ENCODE peak calls at places on chromosomes 2 and 18, in five cellular contexts. One of them, this sample, is unnamed.

GRCh38 chr18:79528846-79529245 is 133.1 kb downstream of the NFATC1 start:
- DNase-seq in GOT3: no peak
- DNase-seq in HEK293T: peak
- DNase-seq in frontal cortex: peak
- DNase-seq in vagina: no peak
- DNase-seq in this sample: peak

GRCh38 chr2:3300224-3300623 is 77.4 kb downstream of the EIPR1 start:
- DNase-seq in GOT3: no peak
- DNase-seq in HEK293T: no peak
- DNase-seq in frontal cortex: no peak
- DNase-seq in vagina: no peak
- DNase-seq in this sample: no peak

GRCh38 chr2:1499033-1499795 is 86.0 kb downstream of the TPO start:
- DNase-seq in GOT3: no peak
- DNase-seq in HEK293T: no peak
- DNase-seq in frontal cortex: no peak
- DNase-seq in vagina: no peak
- DNase-seq in this sample: peak

GRCh38 chr2:193966590-193966989 is 1690.4 kb upstream of the SLC39A10 start:
- DNase-seq in GOT3: no peak
- DNase-seq in HEK293T: no peak
- DNase-seq in frontal cortex: no peak
- DNase-seq in vagina: no peak
- DNase-seq in this sample: no peak

GRCh38 chr2:10564876-10565425 is 116.8 kb upstream of the ODC1 start:
- DNase-seq in GOT3: no peak
- DNase-seq in HEK293T: no peak
- DNase-seq in frontal cortex: no peak
- DNase-seq in vagina: no peak
- DNase-seq in this sample: no peak

GRCh38 chr18:61854578-61854977 is 38.2 kb downstream of the RNF152 start:
- DNase-seq in GOT3: no peak
- DNase-seq in HEK293T: no peak
- DNase-seq in frontal cortex: peak
- DNase-seq in vagina: no peak
- DNase-seq in this sample: no peak

GRCh38 chr2:119753041-119753929 is 6.4 kb upstream of the PTPN4 start:
- DNase-seq in GOT3: no peak
- DNase-seq in HEK293T: peak
- DNase-seq in frontal cortex: no peak
- DNase-seq in vagina: no peak
- DNase-seq in this sample: no peak

GRCh38 chr2:240872317-240873097 is 3.9 kb downstream of the AGXT start:
- DNase-seq in GOT3: no peak
- DNase-seq in HEK293T: no peak
- DNase-seq in frontal cortex: no peak
- DNase-seq in vagina: no peak
- DNase-seq in this sample: no peak

This sample was measured in tibial artery.